ENCODE peak calls at places on chromosomes 3 and 15, in ten cellular contexts. J, A, I, X, K, V, H, M, F and N are unnamed samples. For H3K4me1, the result is how much of the 10 kb centered on the place peaks cover.

GRCh38 chr3:136171097-136171542 is 25.0 kb downstream of the MSL2 start:
- DNase-seq in J (no peak), A (no peak), I (peak), X (no peak), K (no peak), V (no peak), H (no peak), M (no peak), F (peak), N (no peak)

GRCh38 chr3:184565421-184566211 is 4.0 kb downstream of the EPHB3 start:
- DNase-seq in J (no peak), A (no peak), I (peak), X (no peak), K (peak), V (peak), H (peak), M (no peak), F (peak), N (no peak)

GRCh38 chr15:73632670-73633058 is 525 bp downstream of the NPTN start:
- DNase-seq in J (peak), A (no peak), I (no peak), X (no peak), K (no peak), V (peak), H (peak), M (no peak), F (no peak), N (no peak)

GRCh38 chr3:150370129-150370602 is 37.9 kb upstream of the TSC22D2 start:
- DNase-seq in J (peak), A (peak), I (peak), X (peak), K (no peak), V (peak), H (peak), M (no peak), F (peak), N (no peak)

GRCh38 chr3:79415351-79415750 is 352.4 kb downstream of the ROBO1 start:
- DNase-seq in J (no peak), A (no peak), I (peak), X (no peak), K (no peak), V (no peak), H (no peak), M (no peak), F (no peak), N (no peak)

GRCh38 chr3:68571321-68571720 is 361.0 kb downstream of the TAFA4 start:
- DNase-seq in J (no peak), A (no peak), I (no peak), X (no peak), K (no peak), V (no peak), H (no peak), M (no peak), F (no peak), N (no peak)

GRCh38 chr15:47437492-47437891 is 279.8 kb upstream of the SEMA6D start:
- DNase-seq in J (no peak), A (no peak), I (no peak), X (no peak), K (no peak), V (no peak), H (no peak), M (no peak), F (no peak), N (no peak)

GRCh38 chr3:138974467-138974866 is 27.4 kb downstream of the FOXL2NB start:
- DNase-seq in J (no peak), A (peak), I (peak), X (no peak), K (no peak), V (no peak), H (no peak), M (no peak), F (no peak), N (no peak)

GRCh38 chr3:13540332-13540995 is 8.5 kb upstream of the FBLN2 start:
- DNase-seq in J (no peak), A (no peak), I (no peak), X (no peak), K (no peak), V (no peak), H (no peak), M (no peak), F (no peak), N (no peak)

GRCh38 chr15:45179221-45179985 is 8.4 kb downstream of the SHF start:
- DNase-seq in J (no peak), A (no peak), I (no peak), X (no peak), K (peak), V (peak), H (no peak), M (peak), F (no peak), N (peak)

GRCh38 chr3:71560665-71561064 is 22.9 kb downstream of the FOXP1 start:
- DNase-seq in J (no peak), A (no peak), I (peak), X (no peak), K (no peak), V (no peak), H (no peak), M (no peak), F (peak), N (no peak)

GRCh38 chr15:60957111-60957510 is 272.0 kb downstream of the RORA start:
- DNase-seq in J (no peak), A (no peak), I (peak), X (no peak), K (no peak), V (no peak), H (no peak), M (no peak), F (no peak), N (no peak)

GRCh38 chr3:194107126-194107525 is 28.8 kb upstream of the HES1 start:
- DNase-seq in J (no peak), A (no peak), I (no peak), X (no peak), K (no peak), V (no peak), H (no peak), M (no peak), F (no peak), N (no peak)

GRCh38 chr15:96337991-96338771 is 7.7 kb downstream of the NR2F2 start:
- DNase-seq in J (no peak), A (no peak), I (peak), X (no peak), K (no peak), V (peak), H (no peak), M (no peak), F (no peak), N (no peak)

GRCh38 chr3:140470962-140471361 is 206.9 kb upstream of the TRIM42 start:
- DNase-seq in J (no peak), A (no peak), I (peak), X (no peak), K (no peak), V (no peak), H (no peak), M (no peak), F (no peak), N (no peak)

GRCh38 chr3:174775603-174776002 is 83.5 kb upstream of the NAALADL2 start:
- DNase-seq in J (no peak), A (no peak), I (peak), X (no peak), K (no peak), V (no peak), H (no peak), M (no peak), F (no peak), N (no peak)

GRCh38 chr3:142633073-142633472 is 36.9 kb downstream of the PLS1 start:
- DNase-seq in J (no peak), A (no peak), I (no peak), X (no peak), K (no peak), V (no peak), H (no peak), M (no peak), F (no peak), N (no peak)

GRCh38 chr3:39250116-39250747 is 29.6 kb downstream of the CX3CR1 start:
- DNase-seq in J (no peak), A (no peak), I (peak), X (no peak), K (no peak), V (no peak), H (no peak), M (no peak), F (no peak), N (no peak)

GRCh38 chr3:46091971-46092703 is 64.9 kb upstream of the XCR1 start:
- DNase-seq in J (no peak), A (no peak), I (no peak), X (no peak), K (no peak), V (no peak), H (no peak), M (no peak), F (no peak), N (no peak)

GRCh38 chr3:61876797-61877196 is 315.4 kb downstream of the PTPRG start:
- DNase-seq in J (no peak), A (no peak), I (peak), X (no peak), K (no peak), V (no peak), H (no peak), M (no peak), F (no peak), N (no peak)

GRCh38 chr3:94049267-94049666 is 13.4 kb downstream of the DHFR2 start:
- DNase-seq in J (no peak), A (no peak), I (no peak), X (no peak), K (no peak), V (no peak), H (no peak), M (no peak), F (no peak), N (no peak)

DNA sequence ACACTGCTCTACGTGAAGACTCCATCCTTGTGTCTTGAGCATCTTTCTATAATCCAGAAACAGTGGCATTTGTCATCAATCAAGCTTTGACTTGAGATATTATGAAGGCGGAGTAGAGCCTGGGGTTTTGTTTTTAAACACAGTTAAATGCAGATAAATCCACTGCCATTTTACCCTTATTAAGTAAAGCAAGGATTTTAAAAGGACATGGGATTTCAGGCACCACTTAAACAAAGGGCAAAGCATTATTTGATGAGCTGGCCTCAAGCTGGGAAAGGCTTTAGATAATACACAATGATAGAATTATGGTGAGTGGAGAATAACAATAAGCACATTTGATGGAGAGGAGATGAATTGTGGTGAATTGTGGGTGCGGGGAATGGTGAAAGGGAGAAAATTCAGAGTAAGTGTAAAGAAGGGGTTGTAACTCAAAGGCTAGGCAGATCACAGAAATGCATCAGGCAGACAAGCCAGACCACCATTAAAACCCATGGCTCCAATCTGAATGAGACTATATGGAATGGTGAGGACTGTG is 54.9 kb upstream of the GLCE start:
- DNase-seq in J (no peak), A (no peak), I (no peak), X (no peak), K (no peak), V (no peak), H (no peak), M (no peak), F (no peak), N (no peak)
- H3K4me1 ChIP-seq in J (under half), A (under half), I (under half), X (under half), K (under half), V (under half), H (under half), M (under half), F (under half), N (under half)

DNA sequence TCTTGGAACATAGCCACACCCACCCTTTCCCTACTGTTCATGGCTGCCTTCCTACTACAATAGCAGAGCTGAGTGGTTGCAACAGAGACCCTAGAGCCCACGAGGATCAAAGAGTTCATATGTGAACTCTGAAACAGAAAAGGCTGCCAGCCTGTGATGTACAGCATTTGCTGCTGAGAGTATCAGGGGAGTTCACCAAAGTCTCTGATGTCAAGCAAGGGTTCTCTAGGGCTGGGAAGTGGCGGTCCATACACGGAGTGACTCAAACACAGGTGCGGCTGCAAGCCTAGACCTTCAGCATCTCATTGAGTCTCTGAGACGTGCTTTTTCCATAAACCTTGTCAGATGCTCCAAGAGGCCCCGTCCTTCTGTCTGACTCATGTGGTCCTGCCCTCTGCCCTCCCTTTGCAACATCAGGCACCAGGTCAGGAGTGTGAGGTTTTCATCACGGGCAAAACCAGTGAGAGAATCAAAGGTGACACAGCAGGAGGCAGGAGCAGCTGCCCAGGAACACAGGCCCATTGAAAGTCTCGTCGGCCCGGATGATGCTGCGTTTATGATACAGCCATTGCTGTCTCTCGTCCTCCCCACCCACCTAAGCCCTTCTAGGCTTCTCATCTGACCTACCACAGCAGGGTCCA is 42.9 kb downstream of the PCSK6 start:
- DNase-seq in J (no peak), A (peak), I (no peak), X (no peak), K (no peak), V (no peak), H (peak), M (no peak), F (no peak), N (no peak)
- H3K27ac ChIP-seq in J (no peak), A (peak), I (no peak), X (no peak), K (peak), V (no peak), H (peak), M (peak), F (no peak), N (no peak)

DNA sequence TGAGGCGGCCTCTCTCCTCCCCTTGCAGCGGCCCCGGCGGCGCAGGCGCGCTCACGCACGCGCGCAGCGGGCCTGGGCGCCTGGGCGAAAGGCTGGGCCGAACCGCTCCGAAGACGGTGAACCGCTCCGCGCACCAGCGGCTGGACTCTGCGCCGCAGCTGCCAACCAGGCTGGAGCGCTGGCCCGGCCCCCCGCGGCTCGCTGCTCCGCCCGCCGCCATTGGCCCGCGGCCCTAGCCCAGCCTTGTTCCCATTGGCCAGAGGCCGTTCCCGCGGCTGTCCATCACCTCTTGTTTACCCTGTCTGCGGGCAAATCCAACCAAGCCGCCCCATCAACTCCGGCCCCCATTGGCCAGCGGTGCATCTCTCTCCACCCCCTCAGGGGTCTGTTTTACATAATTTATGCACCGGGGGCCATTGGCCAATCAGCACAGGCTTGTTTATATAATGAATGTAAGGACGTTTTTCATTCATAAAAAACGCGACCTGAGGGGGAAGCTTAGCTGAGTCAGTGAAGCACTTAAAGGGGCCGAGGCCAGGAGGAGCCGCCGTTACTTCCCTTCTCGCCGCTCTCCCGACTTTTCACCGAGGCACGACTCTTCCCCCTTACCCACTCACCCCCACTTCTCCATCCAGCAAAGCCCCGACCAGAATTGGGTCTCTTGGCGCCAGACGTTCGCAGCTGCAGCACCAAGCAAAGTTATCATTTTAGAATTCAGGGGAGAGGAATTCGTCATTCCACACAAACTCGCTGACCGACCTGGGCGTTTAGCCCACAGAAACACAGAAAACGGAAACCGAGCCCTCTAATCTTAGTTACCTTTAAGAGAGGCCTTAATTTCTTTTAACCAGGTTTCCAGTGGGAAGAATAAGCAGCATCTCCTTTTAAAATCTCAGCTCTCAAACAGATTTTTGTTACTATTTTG is at the start of gene ETV5:
- DNase-seq in J (peak), A (peak), I (peak), X (peak), K (peak), V (peak), H (peak), M (peak), F (peak), N (peak)
- TF ChIP-seq CTCF in J (no peak), A (no peak), I (no peak), X (no peak), K (no peak), V (no peak), H (no peak), M (no peak), F (no peak), N (no peak)

GRCh38 chr3:31859245-31859644 is 121.8 kb downstream of the OSBPL10 start:
- DNase-seq in J (no peak), A (no peak), I (no peak), X (no peak), K (no peak), V (no peak), H (no peak), M (no peak), F (no peak), N (no peak)
- H3K4me1 ChIP-seq in J (under half), A (under half), I (under half), X (under half), K (under half), V (under half), H (under half), M (under half), F (under half), N (under half)

GRCh38 chr15:71456812-71457211 is 341.5 kb downstream of the THSD4 start:
- DNase-seq in J (no peak), A (no peak), I (no peak), X (no peak), K (no peak), V (no peak), H (no peak), M (no peak), F (no peak), N (no peak)

GRCh38 chr15:71456362-71456761 is 341.1 kb downstream of the THSD4 start:
- DNase-seq in J (no peak), A (no peak), I (no peak), X (no peak), K (no peak), V (no peak), H (no peak), M (no peak), F (no peak), N (no peak)

GRCh38 chr15:71452893-71453292 is 337.6 kb downstream of the THSD4 start:
- DNase-seq in J (no peak), A (no peak), I (no peak), X (no peak), K (no peak), V (no peak), H (no peak), M (no peak), F (no peak), N (no peak)

GRCh38 chr15:71455878-71456277 is 340.6 kb downstream of the THSD4 start:
- DNase-seq in J (no peak), A (no peak), I (no peak), X (no peak), K (no peak), V (no peak), H (no peak), M (no peak), F (no peak), N (no peak)

GRCh38 chr15:71455107-71455506 is 339.8 kb downstream of the THSD4 start:
- DNase-seq in J (no peak), A (no peak), I (no peak), X (no peak), K (no peak), V (no peak), H (no peak), M (no peak), F (no peak), N (no peak)
- H3K27ac ChIP-seq in J (no peak), A (no peak), I (no peak), X (no peak), K (no peak), V (no peak), H (peak), M (no peak), F (no peak), N (no peak)

GRCh38 chr15:67839929-67840746 is at the start of gene RNU6-1:
- DNase-seq in J (peak), A (peak), I (peak), X (no peak), K (peak), V (peak), H (peak), M (peak), F (peak), N (peak)

GRCh38 chr15:67845974-67846373 is 6.1 kb upstream of the RNU6-1 start:
- DNase-seq in J (no peak), A (no peak), I (no peak), X (no peak), K (no peak), V (no peak), H (peak), M (no peak), F (no peak), N (no peak)

GRCh38 chr15:67840747-67841634 is 1.1 kb upstream of the RNU6-1 start:
- DNase-seq in J (no peak), A (peak), I (peak), X (no peak), K (no peak), V (peak), H (peak), M (no peak), F (no peak), N (no peak)

GRCh38 chr15:67843092-67843501 is 3.3 kb upstream of the RNU6-1 start:
- DNase-seq in J (no peak), A (no peak), I (no peak), X (no peak), K (no peak), V (peak), H (no peak), M (no peak), F (no peak), N (no peak)

GRCh38 chr15:67843571-67844387 is 3.9 kb upstream of the RNU6-1 start:
- DNase-seq in J (no peak), A (no peak), I (peak), X (no peak), K (no peak), V (peak), H (no peak), M (no peak), F (no peak), N (no peak)
- TF ChIP-seq CTCF in J (no peak), A (no peak), I (no peak), X (no peak), K (no peak), V (no peak), H (no peak), M (no peak), F (no peak), N (no peak)

GRCh38 chr15:52557242-52557641 is 11.6 kb downstream of the ARPP19 start:
- DNase-seq in J (no peak), A (no peak), I (peak), X (no peak), K (no peak), V (no peak), H (no peak), M (no peak), F (no peak), N (no peak)

GRCh38 chr15:52556524-52556923 is 12.3 kb downstream of the ARPP19 start:
- DNase-seq in J (no peak), A (no peak), I (no peak), X (no peak), K (no peak), V (no peak), H (no peak), M (no peak), F (no peak), N (no peak)

GRCh38 chr15:52559022-52559421 is 9.8 kb downstream of the ARPP19 start:
- DNase-seq in J (no peak), A (no peak), I (no peak), X (no peak), K (no peak), V (no peak), H (no peak), M (no peak), F (no peak), N (no peak)

GRCh38 chr15:52559583-52559982 is 9.2 kb downstream of the ARPP19 start:
- DNase-seq in J (no peak), A (no peak), I (peak), X (no peak), K (no peak), V (no peak), H (no peak), M (no peak), F (no peak), N (no peak)

DNA sequence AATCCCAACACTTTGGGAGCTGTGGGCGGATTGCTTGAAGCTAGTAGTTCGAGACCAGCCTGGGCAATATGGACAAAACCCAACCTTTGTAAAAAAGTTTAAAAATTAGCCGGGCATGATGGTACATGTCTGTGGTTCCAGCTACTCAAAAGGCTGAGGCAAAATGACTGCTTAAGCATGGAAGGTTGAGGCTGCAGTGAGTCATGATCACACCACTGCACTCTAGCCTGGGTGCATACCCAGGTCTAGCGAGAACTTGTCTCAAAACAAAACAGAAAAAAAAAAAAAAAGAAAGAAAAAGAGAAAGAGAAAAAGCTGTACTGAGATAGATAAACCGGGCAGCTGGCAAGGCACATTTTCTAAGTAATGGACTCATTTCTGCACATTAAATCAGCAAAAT is 10.6 kb downstream of the ARPP19 start:
- DNase-seq in J (no peak), A (no peak), I (peak), X (no peak), K (no peak), V (no peak), H (peak), M (no peak), F (peak), N (no peak)
- H3K4me1 ChIP-seq in J (half or more), A (under half), I (under half), X (under half), K (under half), V (under half), H (half or more), M (under half), F (under half), N (under half)